ENCODE peak calls at places on chromosomes 5 and 9, in eight cellular contexts. M, Y, F, T, C, Q, I and D are unnamed samples.

GRCh38 chr9:99356512-99356971 is 134.5 kb downstream of the SEC61B start:
- DNase-seq in M (peak), Y (no peak), F (no peak), T (no peak), C (no peak), Q (no peak), I (no peak), D (no peak)

GRCh38 chr9:135951889-135952663 is 9.1 kb downstream of the UBAC1 start:
- DNase-seq in M (no peak), Y (peak), F (peak), T (peak), C (peak), Q (no peak), I (no peak), D (no peak)

GRCh38 chr5:126433708-126434107 is 10.5 kb downstream of the GRAMD2B start:
- DNase-seq in M (no peak), Y (no peak), F (peak), T (no peak), C (no peak), Q (no peak), I (no peak), D (no peak)

GRCh38 chr5:80492741-80493140 is 4.8 kb downstream of the FAM151B start:
- DNase-seq in M (no peak), Y (no peak), F (no peak), T (no peak), C (no peak), Q (no peak), I (no peak), D (no peak)

GRCh38 chr9:105088088-105088487 is 156.4 kb upstream of the SLC44A1 start:
- DNase-seq in M (no peak), Y (no peak), F (no peak), T (no peak), C (no peak), Q (no peak), I (no peak), D (no peak)

GRCh38 chr9:8329561-8330283 is 530.1 kb upstream of the DMAC1 start:
- DNase-seq in M (no peak), Y (no peak), F (no peak), T (no peak), C (no peak), Q (no peak), I (no peak), D (no peak)

GRCh38 chr5:120582635-120583034 is 118.5 kb downstream of the PRR16 start:
- DNase-seq in M (no peak), Y (no peak), F (no peak), T (no peak), C (no peak), Q (no peak), I (no peak), D (no peak)

GRCh38 chr5:59021837-59022514 is 439.1 kb downstream of the RAB3C start:
- DNase-seq in M (peak), Y (peak), F (no peak), T (no peak), C (no peak), Q (no peak), I (no peak), D (no peak)

GRCh38 chr5:157924931-157925729 is 66.2 kb upstream of the CLINT1 start:
- DNase-seq in M (no peak), Y (no peak), F (no peak), T (no peak), C (peak), Q (no peak), I (no peak), D (no peak)

GRCh38 chr5:16531063-16531667 is 65.6 kb upstream of the ZNF622 start:
- DNase-seq in M (no peak), Y (no peak), F (no peak), T (no peak), C (no peak), Q (no peak), I (no peak), D (no peak)

GRCh38 chr9:114754574-114754973 is 51.3 kb downstream of the TNFSF15 start:
- DNase-seq in M (no peak), Y (no peak), F (no peak), T (no peak), C (no peak), Q (no peak), I (peak), D (no peak)

GRCh38 chr9:89815061-89815902 is 210.5 kb downstream of the GADD45G start:
- DNase-seq in M (no peak), Y (no peak), F (no peak), T (no peak), C (no peak), Q (no peak), I (peak), D (no peak)

GRCh38 chr5:76479973-76480667 is 77.0 kb downstream of the IQGAP2 start:
- DNase-seq in M (no peak), Y (no peak), F (no peak), T (no peak), C (no peak), Q (no peak), I (no peak), D (no peak)

GRCh38 chr5:151040211-151040747 is 19.9 kb downstream of the GPX3 start:
- DNase-seq in M (no peak), Y (peak), F (peak), T (no peak), C (no peak), Q (no peak), I (peak), D (no peak)

GRCh38 chr9:128587453-128587852 is 35.1 kb downstream of the SPTAN1 start:
- DNase-seq in M (no peak), Y (no peak), F (no peak), T (no peak), C (no peak), Q (peak), I (no peak), D (peak)

GRCh38 chr5:147509041-147509709 is 693 bp downstream of the DPYSL3 start:
- DNase-seq in M (no peak), Y (peak), F (peak), T (peak), C (no peak), Q (no peak), I (peak), D (no peak)

GRCh38 chr9:134607971-134608370 is 33.6 kb upstream of the COL5A1 start:
- DNase-seq in M (no peak), Y (no peak), F (peak), T (peak), C (no peak), Q (no peak), I (no peak), D (no peak)

GRCh38 chr5:67100301-67100700 is 96.3 kb downstream of the CD180 start:
- DNase-seq in M (no peak), Y (no peak), F (no peak), T (no peak), C (no peak), Q (no peak), I (no peak), D (no peak)

GRCh38 chr9:20621553-20622329 is 558 bp downstream of the MLLT3 start:
- DNase-seq in M (peak), Y (peak), F (peak), T (peak), C (peak), Q (peak), I (peak), D (peak)

DNA sequence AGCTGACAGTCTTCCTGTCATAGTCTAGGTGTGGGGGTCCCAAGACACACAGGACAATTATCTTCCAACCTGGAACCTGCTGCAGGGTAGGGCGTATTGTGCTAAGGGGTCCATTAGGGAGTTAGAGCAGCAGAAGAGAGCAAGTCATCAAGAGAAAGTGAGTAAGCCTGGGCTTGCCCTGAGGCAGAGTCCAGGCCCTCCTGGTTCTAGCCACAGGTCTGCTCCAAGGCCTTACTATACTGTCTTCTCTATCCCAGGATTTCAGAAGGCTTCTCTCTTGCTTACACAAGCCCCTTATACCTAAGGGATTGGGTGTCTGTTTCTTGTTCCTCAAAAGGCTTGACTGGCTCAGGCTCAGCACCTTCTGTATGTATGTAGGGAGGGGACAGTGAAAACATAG is 7.7 kb downstream of the P4HA2 start:
- DNase-seq in M (no peak), Y (no peak), F (no peak), T (no peak), C (no peak), Q (no peak), I (peak), D (no peak)
- H3K27ac ChIP-seq in M (no peak), Y (peak), F (no peak), T (no peak), C (no peak), Q (no peak), I (no peak), D (no peak)

GRCh38 chr5:135051872-135052271 is 17.8 kb upstream of the PITX1 start:
- DNase-seq in M (no peak), Y (no peak), F (no peak), T (no peak), C (no peak), Q (no peak), I (no peak), D (no peak)
- H3K27ac ChIP-seq in M (no peak), Y (no peak), F (no peak), T (no peak), C (no peak), Q (no peak), I (no peak), D (no peak)

DNA sequence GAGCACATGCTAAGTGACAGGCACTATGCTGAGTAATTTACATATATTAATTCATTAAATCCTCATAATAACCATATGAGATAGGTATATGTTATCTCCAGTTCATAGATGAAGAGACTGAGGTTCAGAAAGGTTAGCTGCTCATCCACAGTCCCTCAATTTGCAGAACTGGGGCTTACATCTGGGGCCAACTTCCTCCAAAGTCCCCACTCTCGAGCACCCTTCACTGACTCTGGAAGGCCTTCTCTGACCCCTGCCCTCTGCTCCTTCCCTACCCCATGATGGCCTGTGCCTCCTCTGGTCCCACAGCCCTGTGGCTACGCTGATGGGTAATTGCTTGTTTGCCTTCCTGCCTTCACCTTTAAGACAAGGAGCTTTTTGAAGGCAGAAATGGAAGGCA is 71.6 kb downstream of the C5orf15 start:
- DNase-seq in M (no peak), Y (no peak), F (no peak), T (no peak), C (no peak), Q (no peak), I (peak), D (no peak)
- H3K27ac ChIP-seq in M (no peak), Y (no peak), F (no peak), T (no peak), C (no peak), Q (no peak), I (no peak), D (no peak)

DNA sequence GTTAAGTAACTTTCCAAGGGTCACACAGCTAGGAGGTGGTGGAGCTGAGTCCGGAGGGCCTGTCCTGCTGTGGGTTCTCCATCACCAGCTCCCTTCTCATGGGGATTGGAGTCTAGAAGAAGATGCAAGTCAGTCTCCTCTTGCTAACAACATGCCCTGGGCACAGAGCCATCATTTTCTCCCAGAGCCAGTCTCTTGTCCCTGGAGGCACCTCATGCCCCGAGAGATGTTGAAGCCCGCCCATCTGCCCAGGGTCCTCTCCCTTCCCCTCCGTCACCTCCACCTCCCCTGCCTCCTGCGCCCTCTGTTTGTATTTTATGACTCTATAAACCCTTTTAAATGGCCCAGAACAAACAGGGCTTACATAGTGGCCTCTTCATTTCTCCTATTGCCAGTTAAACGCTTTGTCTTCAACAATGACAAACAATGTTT is 55.6 kb downstream of the ASS1 start:
- DNase-seq in M (peak), Y (no peak), F (no peak), T (no peak), C (no peak), Q (no peak), I (no peak), D (no peak)
- H3K27ac ChIP-seq in M (no peak), Y (peak), F (no peak), T (no peak), C (no peak), Q (no peak), I (no peak), D (no peak)